ENCODE peak calls at places on chromosomes 13 and 19, in eight cellular contexts. H is mesothelial cell of epicardium, J is IMR-90, Z is M059J, Q is NCI-H2081 treated with DMSO at 0.1 percent for 48 hours, E is Caco-2, M is KG1, Y is neural progenitor cell. W is an unnamed sample.

GRCh38 chr13:31885994-31886393 is 145.6 kb upstream of the FRY start:
- DNase-seq in H (no peak), Z (peak), M (no peak), J (peak), E (peak), Y (peak), Q (no peak), W (no peak)

GRCh38 chr13:98459171-98459681 is 117.7 kb downstream of the STK24 start:
- DNase-seq in Q (no peak), M (no peak), Z (no peak), Y (no peak), E (no peak), H (no peak), J (no peak), W (no peak)

GRCh38 chr13:51125495-51126226 is 14.6 kb upstream of the C13orf42 start:
- DNase-seq in H (no peak), M (peak), E (peak), J (peak), Y (peak), Z (peak), Q (peak), W (peak)

GRCh38 chr19:10554760-10555612 is 10.8 kb downstream of the KRI1 start:
- DNase-seq in M (no peak), J (no peak), H (no peak), Q (no peak), Z (no peak), Y (no peak), E (no peak), W (no peak)

GRCh38 chr13:102642475-102642874 is 45.7 kb downstream of the TPP2 start:
- DNase-seq in J (no peak), Q (peak), Z (no peak), M (no peak), Y (no peak), E (no peak), H (no peak), W (no peak)

GRCh38 chr19:46376241-46377153 is 29.6 kb downstream of the PPP5C start:
- DNase-seq in J (no peak), Q (no peak), Z (no peak), H (no peak), E (no peak), Y (no peak), M (no peak), W (no peak)

GRCh38 chr13:44470623-44471562 is 97.3 kb downstream of the SERP2 start:
- DNase-seq in M (no peak), H (no peak), E (peak), Z (peak), Y (peak), Q (peak), J (peak), W (no peak)

GRCh38 chr19:6579450-6580178 is 11.3 kb downstream of the CD70 start:
- DNase-seq in E (no peak), J (no peak), H (no peak), Z (peak), Q (no peak), M (no peak), Y (no peak), W (no peak)

GRCh38 chr19:35264281-35265125 is 4.3 kb upstream of the USF2 start:
- DNase-seq in Q (no peak), Z (no peak), M (no peak), E (no peak), J (no peak), Y (no peak), H (no peak), W (no peak)

GRCh38 chr19:1223018-1223855 is 14.6 kb downstream of the CBARP start:
- DNase-seq in Z (peak), Y (peak), M (no peak), E (peak), J (peak), Q (no peak), H (no peak), W (no peak)

GRCh38 chr19:29514525-29515232 is 11.1 kb upstream of the VSTM2B start:
- DNase-seq in Y (no peak), Z (no peak), Q (no peak), J (no peak), H (no peak), E (no peak), M (no peak), W (no peak)

GRCh38 chr19:39971380-39971841 is 446 bp downstream of the PSMC4 start:
- DNase-seq in Z (peak), J (no peak), E (peak), H (no peak), Q (no peak), M (no peak), Y (peak), W (no peak)

GRCh38 chr19:19554074-19555023 is 16.3 kb downstream of the CILP2 start:
- DNase-seq in Z (peak), E (peak), Y (peak), J (peak), Q (no peak), H (no peak), M (peak), W (no peak)

GRCh38 chr19:34189199-34189916 is 17.1 kb downstream of the LSM14A start:
- DNase-seq in Q (no peak), M (no peak), Z (no peak), Y (no peak), E (no peak), H (no peak), J (no peak), W (no peak)

GRCh38 chr13:113846639-113847318 is 17.1 kb downstream of the GAS6 start:
- DNase-seq in M (no peak), J (no peak), E (no peak), H (no peak), Z (no peak), Q (no peak), Y (no peak), W (no peak)

GRCh38 chr13:105118577-105118976 is 1416.9 kb downstream of the EFNB2 start:
- DNase-seq in Z (no peak), Y (no peak), H (no peak), J (no peak), Q (no peak), M (no peak), E (no peak), W (no peak)

GRCh38 chr19:48818234-48818823 is 7.5 kb upstream of the BCAT2 start:
- DNase-seq in J (no peak), Y (no peak), Z (no peak), M (no peak), E (no peak), Q (peak), H (no peak), W (no peak)

GRCh38 chr19:47682939-47683338 is 30.3 kb upstream of the EHD2 start:
- DNase-seq in M (no peak), J (peak), Q (no peak), Y (no peak), H (no peak), Z (no peak), E (no peak), W (no peak)

GRCh38 chr13:49436890-49437289 is 7.0 kb downstream of the CAB39L start:
- DNase-seq in E (peak), Q (no peak), J (peak), M (no peak), Y (no peak), Z (peak), H (no peak), W (no peak)

GRCh38 chr13:97122381-97122996 is 99.6 kb upstream of the MBNL2 start:
- DNase-seq in M (no peak), H (no peak), Z (peak), E (no peak), J (peak), Q (no peak), Y (no peak), W (no peak)

GRCh38 chr19:47027586-47028371 is 8.1 kb downstream of the NPAS1 start:
- DNase-seq in Q (no peak), M (no peak), Z (no peak), Y (no peak), H (no peak), E (no peak), J (no peak), W (no peak)

GRCh38 chr13:45413826-45414312 is 4.3 kb downstream of the SLC25A30 start:
- DNase-seq in J (no peak), Z (no peak), H (no peak), E (no peak), M (no peak), Q (no peak), Y (no peak), W (no peak)

GRCh38 chr13:90300015-90300414 is 1047.5 kb upstream of the MIR17HG start:
- DNase-seq in Z (no peak), H (no peak), M (no peak), E (no peak), Y (no peak), J (no peak), Q (no peak), W (no peak)

GRCh38 chr19:58407658-58408151 is 744 bp upstream of the ZNF584 start:
- DNase-seq in E (peak), J (peak), Q (no peak), M (no peak), H (no peak), Z (no peak), Y (peak), W (no peak)

GRCh38 chr19:27858981-27859581 is 1353.9 kb downstream of the UQCRFS1 start:
- DNase-seq in Z (no peak), Y (no peak), Q (no peak), H (no peak), J (no peak), M (no peak), E (no peak), W (no peak)

GRCh38 chr13:99034333-99035085 is 56.6 kb upstream of the DOCK9 start:
- DNase-seq in M (no peak), Y (no peak), Z (no peak), Q (no peak), H (no peak), J (no peak), E (peak), W (no peak)

GRCh38 chr19:29415507-29415906 is 110.3 kb upstream of the VSTM2B start:
- DNase-seq in Y (peak), E (no peak), Z (no peak), Q (no peak), J (no peak), M (no peak), H (no peak), W (no peak)

GRCh38 chr19:21143846-21144245 is 2.0 kb downstream of the ZNF431 start:
- DNase-seq in Z (no peak), Q (no peak), M (no peak), Y (no peak), J (no peak), E (no peak), H (no peak), W (no peak)

GRCh38 chr19:43936219-43936618 is 1.1 kb upstream of the ZNF45 start:
- DNase-seq in M (no peak), E (no peak), H (no peak), Y (no peak), J (no peak), Z (no peak), Q (no peak), W (no peak)

GRCh38 chr13:113040597-113041292 is 64.8 kb upstream of the F7 start:
- DNase-seq in M (no peak), Q (no peak), Y (no peak), H (no peak), Z (no peak), J (no peak), E (no peak), W (no peak)

GRCh38 chr19:55536951-55537740 is at the start of gene SBK2:
- DNase-seq in J (no peak), E (no peak), Q (no peak), Z (no peak), Y (peak), H (no peak), M (no peak), W (no peak)

GRCh38 chr13:38103851-38104250 is 234.3 kb upstream of the TRPC4 start:
- DNase-seq in E (no peak), Y (no peak), J (no peak), H (no peak), Z (peak), Q (no peak), M (no peak), W (no peak)

GRCh38 chr13:22161871-22162270 is 491.0 kb downstream of the FGF9 start:
- DNase-seq in M (no peak), Z (no peak), Q (no peak), J (no peak), E (no peak), Y (no peak), H (no peak), W (no peak)

GRCh38 chr13:99214232-99214631 is 13.6 kb downstream of the UBAC2 start:
- DNase-seq in Y (no peak), M (no peak), E (no peak), H (no peak), J (no peak), Q (no peak), Z (no peak), W (no peak)